ENCODE peak calls at places on chromosomes 2 and 18, in four cellular contexts. J, E, L and T are unnamed samples.

GRCh38 chr2:111219285-111219684 is 98.6 kb downstream of the BCL2L11 start:
- DNase-seq in J (no peak), L (no peak), E (no peak), T (no peak)

GRCh38 chr2:42077343-42077742 is 29.5 kb downstream of the PKDCC start:
- DNase-seq in E (no peak), J (no peak), L (peak), T (no peak)

GRCh38 chr2:31253344-31254155 is 19.6 kb downstream of the EHD3 start:
- DNase-seq in E (no peak), J (no peak), L (no peak), T (no peak)

GRCh38 chr2:54859997-54860701 is 136.7 kb downstream of the EML6 start:
- DNase-seq in E (no peak), L (peak), J (no peak), T (no peak)

GRCh38 chr18:59268722-59269562 is 4.3 kb downstream of the RAX start:
- DNase-seq in L (peak), E (no peak), J (peak), T (no peak)

GRCh38 chr2:71461304-71461671 is 7.9 kb downstream of the DYSF start:
- DNase-seq in L (no peak), J (no peak), E (peak), T (no peak)

GRCh38 chr18:24731158-24731557 is 270.7 kb downstream of the HRH4 start:
- DNase-seq in E (no peak), J (no peak), L (no peak), T (no peak)

GRCh38 chr2:24676493-24676892 is 116.7 kb downstream of the PTRHD1 start:
- DNase-seq in J (no peak), E (no peak), L (no peak), T (no peak)

GRCh38 chr2:131040661-131041401 is 52.4 kb downstream of the FAM168B start:
- DNase-seq in E (peak), J (no peak), L (peak), T (no peak)

GRCh38 chr18:68417826-68418225 is 297.1 kb downstream of the TMX3 start:
- DNase-seq in L (peak), E (no peak), J (no peak), T (no peak)

GRCh38 chr2:135904590-135904989 is 28.3 kb upstream of the MCM6 start:
- DNase-seq in L (no peak), E (no peak), J (no peak), T (no peak)

GRCh38 chr18:905307-905947 is 756 bp downstream of the ADCYAP1 start:
- DNase-seq in E (no peak), J (peak), L (no peak), T (no peak)

GRCh38 chr2:102520009-102520408 is 47.0 kb downstream of the SLC9A4 start:
- DNase-seq in L (peak), J (no peak), E (no peak), T (no peak)

GRCh38 chr18:65659312-65659711 is 91.5 kb upstream of the CDH7 start:
- DNase-seq in J (no peak), E (no peak), L (no peak), T (no peak)

GRCh38 chr2:54520687-54521086 is 64.6 kb downstream of the SPTBN1 start:
- DNase-seq in E (no peak), J (no peak), L (peak), T (no peak)

GRCh38 chr2:136932700-136933099 is 167.4 kb downstream of the THSD7B start:
- DNase-seq in L (peak), E (no peak), J (no peak), T (no peak)

GRCh38 chr2:23221236-23221635 is 163.7 kb upstream of the KLHL29 start:
- DNase-seq in J (no peak), E (no peak), L (no peak), T (no peak)

GRCh38 chr18:62245699-62246098 is 58.6 kb downstream of the RELCH start:
- DNase-seq in J (no peak), L (no peak), E (no peak), T (no peak)

GRCh38 chr2:233323851-233324250 is 16.2 kb downstream of the SAG start:
- DNase-seq in L (no peak), J (no peak), E (no peak), T (no peak)

GRCh38 chr2:176136375-176137248 is 7.1 kb downstream of the HOXD8 start:
- DNase-seq in L (peak), E (peak), J (peak), T (no peak)

GRCh38 chr2:236858661-236859060 is 227.0 kb upstream of the COPS8 start:
- DNase-seq in E (peak), J (peak), L (no peak), T (no peak)

GRCh38 chr2:179263460-179264237 is 983 bp downstream of the SESTD1 start:
- DNase-seq in J (peak), E (peak), L (peak), T (no peak)

GRCh38 chr2:237109421-237109820 is 23.7 kb downstream of the COPS8 start:
- DNase-seq in J (no peak), E (no peak), L (no peak), T (no peak)